ENCODE peak calls at places on chromosomes 7 and 10, in ten cellular contexts. T is EH; N is progenitor cell of endocrine pancreas; M is naive thymus-derived CD8-positive, alpha-beta T cell; C is NCI-H1105 treated with DMSO at 0.1 percent for 48 hours; P is amygdala; Y is heart left ventricle; A is ecto neural progenitor cell; X is fibroblast of mammary gland; H is OCI-LY7. J is an unnamed sample.

GRCh38 chr10:102449321-102450123 is 1.8 kb downstream of the C10orf95 start:
- DNase-seq in P (peak; percentile 21), M (peak; percentile 86), Y (peak; percentile 69), A (peak; percentile 67), T (peak; percentile 65), N (peak; percentile 51), X (peak; percentile 67), H (peak; percentile 91), C (peak; percentile 59), J (peak; percentile 45)

GRCh38 chr10:51188013-51188412 is 113.7 kb downstream of the PRKG1 start:
- DNase-seq in P (no peak), Y (no peak), A (no peak), M (no peak), H (no peak), X (no peak), N (no peak), C (no peak), T (no peak), J (no peak)

GRCh38 chr10:91153508-91153907 is 67.0 kb upstream of the PCGF5 start:
- DNase-seq in Y (no peak), X (no peak), A (no peak), T (no peak), H (no peak), P (no peak), M (no peak), C (no peak), N (no peak), J (no peak)

GRCh38 chr10:101297901-101298451 is 56.0 kb upstream of the BTRC start:
- DNase-seq in A (peak; percentile 89), Y (no peak), X (peak; percentile 33), N (peak; percentile 66), M (peak; percentile 67), P (no peak), H (peak; percentile 64), C (peak; percentile 39), T (peak; percentile 54), J (peak; percentile 49)

GRCh38 chr10:130452096-130452495 is 315.9 kb downstream of the GLRX3 start:
- DNase-seq in H (no peak), T (no peak), M (no peak), P (no peak), C (no peak), X (no peak), N (no peak), A (peak; percentile 8), Y (no peak), J (no peak)

GRCh38 chr7:132720835-132721234 is 144.6 kb upstream of the PLXNA4 start:
- DNase-seq in C (no peak), X (no peak), A (no peak), Y (no peak), H (no peak), M (no peak), T (no peak), N (no peak), P (no peak), J (no peak)

GRCh38 chr10:110567201-110568054 is at the start of gene SMC3:
- DNase-seq in Y (peak; percentile 94), M (peak; percentile 96), A (peak; percentile 97), C (peak; percentile 89), X (peak; percentile 95), T (peak; percentile 98), N (peak; percentile 93), P (peak; percentile 82), H (peak; percentile 96), J (peak; percentile 95)

GRCh38 chr10:101495324-101495925 is 92.6 kb downstream of the POLL start:
- DNase-seq in H (peak; percentile 21), A (no peak), T (peak; percentile 25), X (peak; percentile 8), N (no peak), Y (no peak), C (peak; percentile 1), P (no peak), M (no peak), J (no peak)

GRCh38 chr10:86242761-86243160 is 123.8 kb downstream of the GRID1 start:
- DNase-seq in C (no peak), P (no peak), N (no peak), Y (no peak), M (no peak), A (no peak), T (no peak), H (no peak), X (no peak), J (no peak)

GRCh38 chr7:82018226-82018625 is 248.4 kb upstream of the HGF start:
- DNase-seq in N (no peak), X (peak; percentile 9), M (no peak), H (no peak), C (no peak), T (no peak), A (no peak), Y (no peak), P (no peak), J (peak; percentile 19)

GRCh38 chr7:119436882-119437281 is 836.1 kb upstream of the KCND2 start:
- DNase-seq in H (no peak), A (no peak), X (no peak), Y (no peak), P (no peak), N (no peak), M (no peak), C (no peak), T (no peak), J (no peak)

GRCh38 chr10:95818663-95819062 is 62.7 kb downstream of the ENTPD1 start:
- DNase-seq in H (no peak), A (no peak), T (peak; percentile 92), M (no peak), P (no peak), Y (no peak), N (no peak), X (peak; percentile 71), C (no peak), J (peak; percentile 63)

GRCh38 chr10:62514079-62514693 is 140.0 kb downstream of the ZNF365 start:
- DNase-seq in M (no peak), P (no peak), A (no peak), T (no peak), X (peak; percentile 18), Y (no peak), C (no peak), N (no peak), H (no peak), J (peak; percentile 34)

GRCh38 chr7:71933426-71933825 is 478.7 kb downstream of the CALN1 start:
- DNase-seq in A (no peak), X (no peak), N (no peak), M (no peak), C (no peak), T (no peak), H (no peak), Y (no peak), P (no peak), J (no peak)

GRCh38 chr10:104766341-104766740 is 125.3 kb downstream of the SORCS3 start:
- DNase-seq in P (no peak), H (no peak), N (no peak), Y (no peak), T (peak; percentile 3), M (no peak), X (peak; percentile 55), A (no peak), C (no peak), J (no peak)

GRCh38 chr7:13901577-13901976 is 87.9 kb downstream of the ETV1 start:
- DNase-seq in M (no peak), A (no peak), P (no peak), C (no peak), H (no peak), Y (no peak), X (no peak), N (no peak), T (no peak), J (no peak)

GRCh38 chr7:106952658-106953231 is 87.7 kb downstream of the PIK3CG start:
- DNase-seq in C (no peak), A (no peak), T (peak; percentile 20), N (no peak), H (no peak), Y (peak; percentile 43), P (no peak), X (no peak), M (no peak), J (no peak)

GRCh38 chr7:20399516-20399915 is 68.8 kb downstream of the ITGB8 start:
- DNase-seq in H (no peak), X (no peak), Y (no peak), A (no peak), C (no peak), M (no peak), P (no peak), T (no peak), N (no peak), J (no peak)

GRCh38 chr10:131656446-131656845 is 244.4 kb upstream of the PPP2R2D start:
- DNase-seq in P (no peak), T (no peak), X (no peak), C (no peak), N (no peak), M (no peak), H (no peak), Y (no peak), A (no peak), J (no peak)

GRCh38 chr7:44071726-44072363 is 6.5 kb upstream of the PGAM2 start:
- DNase-seq in T (no peak), P (no peak), Y (no peak), M (no peak), C (no peak), A (no peak), H (no peak), X (no peak), N (no peak), J (no peak)

GRCh38 chr7:151520419-151521229 is 929 bp upstream of the RHEB start:
- DNase-seq in C (peak; percentile 55), H (no peak), M (peak; percentile 31), Y (peak; percentile 75), X (no peak), A (peak; percentile 52), P (peak; percentile 43), T (peak; percentile 34), N (peak; percentile 15), J (no peak)

GRCh38 chr7:28128608-28129007 is 52.0 kb downstream of the JAZF1 start:
- DNase-seq in P (no peak), X (no peak), Y (no peak), H (no peak), T (peak; percentile 78), M (no peak), N (no peak), A (no peak), C (no peak), J (peak; percentile 52)

GRCh38 chr7:16465469-16466086 is at the start of gene SOSTDC1:
- DNase-seq in X (peak; percentile 8), T (peak; percentile 5), A (no peak), Y (no peak), N (no peak), M (no peak), H (no peak), P (no peak), C (no peak), J (no peak)

GRCh38 chr7:84666668-84667067 is 472.1 kb upstream of the SEMA3A start:
- DNase-seq in H (no peak), P (no peak), M (no peak), Y (no peak), N (no peak), X (no peak), A (no peak), T (no peak), C (no peak), J (no peak)